ENCODE peak calls at places on chromosome 12, in eight cellular contexts. T is Peyer's patch, V is uterus, P is cardiac muscle cell, J is left ventricle myocardium inferior, B is lung, O is spleen, E is A549. W is an unnamed sample.
A peak's percentile ranks its signal among the peaks of the same experiment; 100 is the strongest.

GRCh38 chr12:21354641-21355040 is 18.1 kb upstream of the IAPP start:
- DNase-seq in V (no peak), E (no peak), P (no peak), T (no peak), O (no peak), B (no peak), J (no peak), W (no peak)

GRCh38 chr12:98514984-98515367 is 414 bp upstream of the TMPO start:
- DNase-seq in P (no peak), J (no peak), V (no peak), O (no peak), E (no peak), T (no peak), B (no peak), W (no peak)

GRCh38 chr12:26648066-26648465 is 184.9 kb downstream of the ITPR2 start:
- DNase-seq in T (no peak), V (no peak), J (no peak), B (no peak), P (peak; percentile 10), O (no peak), E (no peak), W (no peak)

GRCh38 chr12:50604640-50604920 is 99.8 kb downstream of the DIP2B start:
- DNase-seq in P (no peak), J (no peak), V (no peak), B (no peak), T (no peak), E (no peak), O (no peak), W (no peak)

GRCh38 chr12:42361909-42362706 is 36.1 kb downstream of the PPHLN1 start:
- DNase-seq in B (no peak), E (no peak), T (no peak), J (no peak), V (no peak), O (no peak), P (no peak), W (no peak)

GRCh38 chr12:58931518-58931917 is 11.2 kb upstream of the LRIG3 start:
- DNase-seq in B (no peak), J (no peak), P (no peak), E (no peak), O (no peak), V (no peak), T (no peak), W (no peak)

GRCh38 chr12:101027200-101027599 is 182.8 kb downstream of the SLC5A8 start:
- DNase-seq in E (no peak), J (no peak), B (no peak), O (no peak), P (no peak), V (no peak), T (no peak), W (no peak)

GRCh38 chr12:111823891-111824290 is 18.1 kb upstream of the MAPKAPK5 start:
- DNase-seq in O (no peak), T (no peak), J (no peak), E (no peak), P (no peak), B (no peak), V (no peak), W (no peak)

GRCh38 chr12:19012965-19013364 is 116.6 kb upstream of the PLEKHA5 start:
- DNase-seq in O (no peak), T (no peak), B (no peak), P (no peak), J (no peak), V (no peak), E (no peak), W (no peak)

GRCh38 chr12:14239350-14239934 is 126.0 kb upstream of the ATF7IP start:
- DNase-seq in E (no peak), B (no peak), T (peak; percentile 61), P (peak; percentile 87), O (no peak), J (no peak), V (peak; percentile 24), W (no peak)

GRCh38 chr12:113403435-113404415 is at the start of gene SDS:
- DNase-seq in V (no peak), J (peak; percentile 46), T (no peak), O (no peak), P (peak; percentile 94), B (peak; percentile 43), E (no peak), W (no peak)

GRCh38 chr12:63766498-63766897 is 13.2 kb upstream of the RXYLT1 start:
- DNase-seq in O (no peak), T (no peak), E (no peak), V (no peak), J (no peak), B (no peak), P (no peak), W (no peak)

GRCh38 chr12:55700255-55701018 is 7.3 kb downstream of the ITGA7 start:
- DNase-seq in J (no peak), E (no peak), P (no peak), B (no peak), O (peak; percentile 68), T (no peak), V (no peak), W (no peak)

GRCh38 chr12:27981874-27982273 is 9.3 kb upstream of the PTHLH start:
- DNase-seq in J (no peak), B (no peak), T (no peak), V (no peak), P (no peak), E (no peak), O (no peak), W (peak; percentile 93)

GRCh38 chr12:57850924-57851323 is 4.4 kb upstream of the CTDSP2 start:
- DNase-seq in O (peak; percentile 58), E (no peak), V (no peak), B (no peak), P (no peak), T (no peak), J (no peak), W (no peak)

GRCh38 chr12:17266856-17267255 is 660.9 kb upstream of the LMO3 start:
- DNase-seq in J (no peak), B (no peak), V (no peak), T (no peak), E (no peak), O (no peak), P (no peak), W (no peak)

GRCh38 chr12:3279832-3280231 is 202.7 kb downstream of the TSPAN9 start:
- DNase-seq in B (no peak), T (no peak), V (no peak), O (no peak), P (no peak), J (no peak), E (no peak), W (no peak)

GRCh38 chr12:130838284-130838950 is 633 bp downstream of the STX2 start:
- DNase-seq in P (peak; percentile 24), V (peak; percentile 23), T (no peak), J (no peak), O (no peak), B (peak; percentile 36), E (peak; percentile 25), W (no peak)

GRCh38 chr12:74365178-74365964 is 172.3 kb upstream of the ATXN7L3B start:
- DNase-seq in O (no peak), J (no peak), B (no peak), P (peak; percentile 48), E (no peak), T (no peak), V (no peak), W (no peak)

GRCh38 chr12:55771736-55772135 is 28.8 kb downstream of the GDF11 start:
- DNase-seq in E (no peak), T (no peak), B (no peak), P (no peak), V (no peak), O (no peak), J (no peak), W (no peak)

GRCh38 chr12:49108958-49109404 is 1.7 kb downstream of the LMBR1L start:
- DNase-seq in P (peak; percentile 76), E (no peak), B (peak; percentile 66), T (no peak), O (no peak), J (peak; percentile 50), V (peak; percentile 90), W (no peak)

DNA sequence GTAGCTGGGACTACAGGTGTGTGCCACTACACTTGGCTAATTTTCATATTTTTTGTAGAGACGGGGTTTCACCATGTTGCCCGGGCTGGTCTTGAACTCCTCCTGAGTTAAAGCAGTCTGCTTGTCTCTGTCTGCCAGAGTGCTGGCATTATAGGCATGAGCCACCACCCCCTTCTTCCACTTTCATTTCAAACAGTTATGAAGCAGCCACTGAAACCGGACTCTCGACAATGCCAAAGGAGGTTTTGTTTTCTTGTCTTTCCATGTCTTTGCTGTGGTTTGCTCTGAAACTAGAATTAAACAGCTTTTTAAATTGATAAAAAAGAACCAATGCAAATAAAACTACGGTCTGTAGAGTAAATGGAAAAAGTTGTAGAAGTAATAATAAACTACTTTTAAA is 30.4 kb downstream of the RAP1B start:
- DNase-seq in E (no peak), T (no peak), O (no peak), J (no peak), V (no peak), P (no peak), B (no peak), W (no peak)
- H3K4me1 ChIP-seq in E (peaks cover 17% of the 10 kb centered on the region), T (peaks cover 19% of the 10 kb centered on the region), O (peaks cover 55% of the 10 kb centered on the region), J (peaks cover 69% of the 10 kb centered on the region), V (peaks cover 5% of the 10 kb centered on the region), P (no peaks in the 10 kb centered on the region), B (peaks cover 6% of the 10 kb centered on the region), W (peaks cover 4% of the 10 kb centered on the region)

GRCh38 chr12:84983289-84983688 is 52.8 kb downstream of the TSPAN19 start:
- DNase-seq in E (no peak), T (no peak), V (no peak), B (no peak), J (no peak), O (no peak), P (no peak), W (no peak)

GRCh38 chr12:84982888-84983287 is 53.2 kb downstream of the TSPAN19 start:
- DNase-seq in O (no peak), J (no peak), E (no peak), P (no peak), T (no peak), V (no peak), B (no peak), W (no peak)

DNA sequence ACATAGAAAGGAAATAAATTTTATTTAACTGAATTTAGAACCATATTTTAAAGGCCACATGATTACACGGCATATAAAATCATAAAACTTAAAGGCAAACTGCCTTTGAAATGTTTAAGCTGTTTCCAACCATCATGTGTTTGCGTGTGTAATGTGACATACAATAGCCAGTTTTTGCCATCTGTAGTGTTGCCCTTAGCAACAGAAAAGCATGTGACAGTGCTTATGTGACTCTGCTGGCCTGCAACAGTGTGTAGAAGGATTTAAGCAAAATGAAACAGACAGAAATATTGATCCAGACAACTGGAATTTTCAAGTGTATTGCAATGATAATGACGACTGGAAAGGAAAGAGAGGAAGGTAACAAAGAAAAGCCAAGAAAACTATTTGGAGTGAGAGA is 49.5 kb downstream of the TSPAN19 start:
- DNase-seq in V (no peak), T (no peak), P (no peak), O (no peak), E (no peak), B (no peak), J (no peak), W (no peak)
- H3K4me1 ChIP-seq in V (no peaks in the 10 kb centered on the region), T (no peaks in the 10 kb centered on the region), P (no peaks in the 10 kb centered on the region), O (no peaks in the 10 kb centered on the region), E (no peaks in the 10 kb centered on the region), B (no peaks in the 10 kb centered on the region), J (no peaks in the 10 kb centered on the region), W (no peaks in the 10 kb centered on the region)

GRCh38 chr12:89882757-89883156 is 174.1 kb upstream of the ATP2B1 start:
- DNase-seq in P (no peak), B (no peak), V (no peak), J (no peak), O (no peak), E (no peak), T (no peak), W (no peak)
- H3K4me1 ChIP-seq in P (no peaks in the 10 kb centered on the region), B (no peaks in the 10 kb centered on the region), V (no peaks in the 10 kb centered on the region), J (no peaks in the 10 kb centered on the region), O (peaks cover 5% of the 10 kb centered on the region), E (no peaks in the 10 kb centered on the region), T (peaks cover 22% of the 10 kb centered on the region), W (no peaks in the 10 kb centered on the region)

GRCh38 chr12:11752403-11753150 is 103.1 kb downstream of the ETV6 start:
- DNase-seq in T (no peak), E (no peak), V (no peak), O (no peak), P (no peak), J (no peak), B (no peak), W (no peak)
- H3K4me1 ChIP-seq in T (peaks cover 8% of the 10 kb centered on the region), E (peaks cover 7% of the 10 kb centered on the region), V (peaks cover 3% of the 10 kb centered on the region), O (peaks cover 26% of the 10 kb centered on the region), P (peaks cover 19% of the 10 kb centered on the region), J (peaks cover 55% of the 10 kb centered on the region), B (peaks cover 8% of the 10 kb centered on the region), W (no peaks in the 10 kb centered on the region)